ENCODE peak calls at places on chromosome 14, in seven cellular contexts. E is MM.1S, X is IMR-90, K is GM23248, U is mammary epithelial cell, Q is trophoblast cell, D is astrocyte. I is an unnamed sample.
A peak's percentile ranks its signal among the peaks of the same experiment; 100 is the strongest.

GRCh38 chr14:64801800-64802199 is 77.9 kb downstream of the SPTB start:
- DNase-seq in X (peak; percentile 17), Q (no peak), K (peak; percentile 36), D (no peak), U (no peak), E (no peak), I (peak; percentile 34)

GRCh38 chr14:58078068-58078467 is 73.9 kb downstream of the ARMH4 start:
- DNase-seq in K (peak; percentile 79), U (peak; percentile 83), E (no peak), X (peak; percentile 84), Q (no peak), D (peak; percentile 89), I (no peak)

GRCh38 chr14:67359319-67359774 is 257 bp downstream of the ATP6V1D start:
- DNase-seq in X (peak; percentile 63), U (no peak), Q (peak; percentile 73), E (no peak), K (peak; percentile 88), D (peak; percentile 52), I (peak; percentile 65)

GRCh38 chr14:74505831-74506230 is 12.3 kb downstream of the ISCA2 start:
- DNase-seq in E (no peak), D (no peak), U (no peak), Q (no peak), K (no peak), X (no peak), I (no peak)

GRCh38 chr14:72883963-72884362 is 9.9 kb downstream of the DPF3 start:
- DNase-seq in Q (no peak), E (no peak), X (peak; percentile 55), U (no peak), K (peak; percentile 28), D (peak; percentile 32), I (no peak)

GRCh38 chr14:28596336-28596735 is 170.3 kb upstream of the FOXG1 start:
- DNase-seq in Q (no peak), E (no peak), U (peak; percentile 17), D (peak; percentile 59), X (no peak), K (no peak), I (no peak)

GRCh38 chr14:53963491-53964227 is 7.0 kb upstream of the BMP4 start:
- DNase-seq in E (no peak), Q (no peak), U (no peak), K (no peak), X (no peak), D (peak; percentile 31), I (no peak)

GRCh38 chr14:78164226-78164853 is 5.8 kb upstream of the NRXN3 start:
- DNase-seq in U (no peak), Q (no peak), E (no peak), D (no peak), K (peak; percentile 38), X (no peak), I (peak; percentile 25)

GRCh38 chr14:61525293-61526011 is 169.9 kb upstream of the HIF1A start:
- DNase-seq in E (peak; percentile 54), D (peak; percentile 87), K (peak; percentile 82), U (peak; percentile 100), X (peak; percentile 52), Q (peak; percentile 99), I (peak; percentile 94)

GRCh38 chr14:105281354-105282097 is 19.3 kb downstream of the BRF1 start:
- DNase-seq in D (peak; percentile 56), U (peak; percentile 58), E (no peak), K (peak; percentile 81), X (peak; percentile 83), Q (peak; percentile 82), I (no peak)

GRCh38 chr14:60317609-60318008 is 68.6 kb downstream of the PPM1A start:
- DNase-seq in D (no peak), K (no peak), U (no peak), Q (no peak), E (no peak), X (no peak), I (no peak)

GRCh38 chr14:89041245-89041585 is 216.8 kb downstream of the TTC8 start:
- DNase-seq in Q (peak; percentile 30), K (no peak), E (no peak), D (no peak), X (no peak), U (peak; percentile 59), I (no peak)

GRCh38 chr14:21652209-21652808 is 1.3 kb upstream of the OR4E2 start:
- DNase-seq in D (no peak), K (no peak), U (no peak), X (no peak), Q (no peak), E (no peak), I (no peak)

GRCh38 chr14:99033951-99034350 is 238.0 kb downstream of the BCL11B start:
- DNase-seq in X (no peak), D (no peak), K (no peak), E (no peak), Q (no peak), U (no peak), I (no peak)

GRCh38 chr14:24252289-24253124 is 10.1 kb upstream of the TINF2 start:
- DNase-seq in E (no peak), X (no peak), D (no peak), K (no peak), U (no peak), Q (no peak), I (no peak)

GRCh38 chr14:32233292-32233691 is 30.2 kb upstream of the RNU6-8 start:
- DNase-seq in D (peak; percentile 82), E (no peak), K (no peak), U (no peak), X (no peak), Q (no peak), I (no peak)

GRCh38 chr14:58166005-58166983 is 14.3 kb upstream of the ARMH4 start:
- DNase-seq in Q (peak; percentile 72), K (peak; percentile 81), U (peak; percentile 56), E (peak; percentile 55), X (peak; percentile 78), D (peak; percentile 70), I (peak; percentile 71)

GRCh38 chr14:95291859-95292542 is 27.7 kb downstream of the CLMN start:
- DNase-seq in X (peak; percentile 21), Q (no peak), D (peak; percentile 20), U (peak; percentile 75), E (no peak), K (peak; percentile 55), I (no peak)

GRCh38 chr14:20305265-20306078 is at the start of gene TTC5:
- DNase-seq in Q (peak; percentile 81), U (peak; percentile 79), D (peak; percentile 80), K (peak; percentile 82), X (peak; percentile 89), E (peak; percentile 72), I (peak; percentile 64)

GRCh38 chr14:104806625-104807465 is 5.9 kb downstream of the ZBTB42 start:
- DNase-seq in X (no peak), K (no peak), E (no peak), Q (no peak), U (no peak), D (no peak), I (no peak)

GRCh38 chr14:93114068-93114710 is 1.5 kb downstream of the ITPK1 start:
- DNase-seq in K (peak; percentile 32), X (no peak), Q (no peak), U (peak; percentile 20), D (no peak), E (no peak), I (no peak)

GRCh38 chr14:75132374-75133086 is 5.7 kb upstream of the NEK9 start:
- DNase-seq in X (peak; percentile 74), K (peak; percentile 78), U (peak; percentile 71), Q (peak; percentile 61), E (peak; percentile 16), D (peak; percentile 22), I (peak; percentile 79)

GRCh38 chr14:67680121-67680602 is 5.7 kb upstream of the VTI1B start:
- DNase-seq in K (peak; percentile 93), X (peak; percentile 98), Q (peak; percentile 63), D (peak; percentile 85), E (no peak), U (peak; percentile 81), I (no peak)

GRCh38 chr14:89369656-89370055 is 47.4 kb downstream of the FOXN3 start:
- DNase-seq in E (no peak), D (no peak), Q (no peak), K (no peak), X (no peak), U (no peak), I (no peak)

GRCh38 chr14:71165121-71165574 is 257.9 kb downstream of the PCNX1 start:
- DNase-seq in E (no peak), Q (peak; percentile 84), X (peak; percentile 6), K (peak; percentile 52), U (peak; percentile 35), D (peak; percentile 54), I (peak; percentile 67)

DNA sequence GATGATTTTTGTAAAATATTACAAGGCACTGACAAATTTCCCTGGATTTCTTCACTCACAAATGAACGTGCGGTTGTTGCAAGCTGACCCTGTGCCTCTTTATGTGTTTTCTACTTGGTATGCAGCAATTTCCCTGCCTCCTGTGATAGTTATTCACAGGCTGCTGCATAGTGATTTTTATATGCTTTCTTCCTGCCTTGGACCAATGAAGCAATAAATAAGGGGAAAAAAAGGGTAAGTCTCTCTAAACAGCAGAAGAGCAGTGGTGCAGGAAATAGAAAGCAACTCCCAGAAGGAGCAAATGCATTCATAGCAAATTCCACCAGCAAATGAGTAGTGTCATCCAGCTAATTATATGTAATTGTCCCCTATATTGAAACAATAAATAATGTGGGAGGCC is 737.9 kb downstream of the GALC start:
- DNase-seq in K (no peak), D (no peak), X (no peak), Q (no peak), E (no peak), U (no peak), I (no peak)
- H3K9me3 ChIP-seq in K (no peaks in the 10 kb centered on the region), D (no peaks in the 10 kb centered on the region), X (no peaks in the 10 kb centered on the region), Q (peaks cover 1% of the 10 kb centered on the region), E (no peaks in the 10 kb centered on the region), U (no peaks in the 10 kb centered on the region), I (no peaks in the 10 kb centered on the region)

GRCh38 chr14:33555710-33556350 is 395.0 kb downstream of the EGLN3 start:
- DNase-seq in E (no peak), Q (no peak), K (no peak), D (peak; percentile 41), X (no peak), U (no peak), I (no peak)
- H2AFZ ChIP-seq in E (no peak overlapping the region), Q (no peak overlapping the region), K (no peak overlapping the region), D (no peak overlapping the region), X (no peak overlapping the region), U (no peak overlapping the region), I (no peak overlapping the region)

GRCh38 chr14:106346534-106347290 is 820.3 kb downstream of the TMEM121 start:
- DNase-seq in U (no peak), D (no peak), X (no peak), E (no peak), Q (no peak), K (no peak), I (no peak)
- H3K9me3 ChIP-seq in U (no peaks in the 10 kb centered on the region), D (peaks cover 4% of the 10 kb centered on the region), X (no peaks in the 10 kb centered on the region), E (no peaks in the 10 kb centered on the region), Q (no peaks in the 10 kb centered on the region), K (no peaks in the 10 kb centered on the region), I (no peaks in the 10 kb centered on the region)

GRCh38 chr14:52079239-52079956 is 10.5 kb upstream of the NID2 start:
- DNase-seq in E (no peak), U (peak; percentile 56), D (peak; percentile 60), K (peak; percentile 53), Q (peak; percentile 44), X (peak; percentile 71), I (peak; percentile 69)
- H2AFZ ChIP-seq in E (no peak overlapping the region), U (peak overlapping the region; percentile 27), D (no peak overlapping the region), K (no peak overlapping the region), Q (no peak overlapping the region), X (no peak overlapping the region), I (peak overlapping the region; percentile 36)

GRCh38 chr14:106605548-106606448 is 1079.4 kb downstream of the TMEM121 start:
- DNase-seq in Q (no peak), E (peak; percentile 76), X (no peak), K (no peak), D (no peak), U (no peak), I (peak; percentile 5)
- H3K9me3 ChIP-seq in Q (peaks cover 30% of the 10 kb centered on the region), E (no peaks in the 10 kb centered on the region), X (peaks cover 17% of the 10 kb centered on the region), K (no peaks in the 10 kb centered on the region), D (peaks cover 9% of the 10 kb centered on the region), U (no peaks in the 10 kb centered on the region), I (no peaks in the 10 kb centered on the region)

GRCh38 chr14:56339855-56340701 is 221.9 kb downstream of the PELI2 start:
- DNase-seq in U (peak; percentile 69), D (peak; percentile 92), K (peak; percentile 98), Q (peak; percentile 69), E (peak; percentile 39), X (peak; percentile 98), I (peak; percentile 68)
- H2AFZ ChIP-seq in U (no peak overlapping the region), D (peak overlapping the region; percentile 19), K (peak overlapping the region; percentile 84), Q (no peak overlapping the region), E (no peak overlapping the region), X (peak overlapping the region; percentile 79), I (no peak overlapping the region)